ENCODE peak calls at places on chromosome 6, in four cellular contexts. D is Caki2, N is kidney tubule cell, M is GF-D8. Q is an unnamed sample.

GRCh38 chr6:75761489-75761888 is 12.4 kb downstream of the MYO6 start:
- DNase-seq in N (no peak), M (no peak), D (no peak), Q (no peak)

GRCh38 chr6:167549187-167549586 is 224.3 kb downstream of the TTLL2 start:
- DNase-seq in D (no peak), N (no peak), M (no peak), Q (no peak)

GRCh38 chr6:112372213-112372806 is 25.2 kb downstream of the RFPL4B start:
- DNase-seq in M (no peak), D (peak), N (peak), Q (peak)

GRCh38 chr6:89692256-89692655 is 53.7 kb upstream of the LYRM2 start:
- DNase-seq in M (no peak), D (no peak), N (no peak), Q (no peak)

GRCh38 chr6:26156105-26156849 is 69.0 kb downstream of the HFE start:
- DNase-seq in M (peak), D (peak), N (peak), Q (peak)

GRCh38 chr6:44256291-44257006 is 879 bp downstream of the SLC35B2 start:
- DNase-seq in M (no peak), D (no peak), N (peak), Q (peak)

GRCh38 chr6:140341272-140341671 is 966.8 kb upstream of the CITED2 start:
- DNase-seq in M (no peak), N (no peak), D (no peak), Q (no peak)

GRCh38 chr6:3414704-3415453 is 42.0 kb downstream of the SLC22A23 start:
- DNase-seq in D (no peak), M (no peak), N (no peak), Q (no peak)

GRCh38 chr6:84422380-84422968 is 195.0 kb upstream of the CEP162 start:
- DNase-seq in N (peak), D (no peak), M (no peak), Q (peak)

GRCh38 chr6:85498596-85499258 is 48.8 kb downstream of the NT5E start:
- DNase-seq in N (peak), D (peak), M (peak), Q (peak)

GRCh38 chr6:111291334-111291705 is 191.7 kb downstream of the REV3L start:
- DNase-seq in N (no peak), M (no peak), D (no peak), Q (no peak)

GRCh38 chr6:145814501-145815350 is at the start of gene FBXO30:
- DNase-seq in D (peak), N (peak), M (peak), Q (peak)

GRCh38 chr6:66926060-66926459 is 1219.0 kb upstream of the EYS start:
- DNase-seq in M (no peak), N (peak), D (no peak), Q (peak)

GRCh38 chr6:56856036-56856580 is 98.8 kb upstream of the BEND6 start:
- DNase-seq in M (no peak), D (no peak), N (no peak), Q (no peak)

GRCh38 chr6:74044417-74045096 is 348.6 kb downstream of the CD109 start:
- DNase-seq in N (peak), D (peak), M (no peak), Q (no peak)

GRCh38 chr6:156402628-156403027 is 374.6 kb upstream of the ARID1B start:
- DNase-seq in D (no peak), M (no peak), N (no peak), Q (no peak)

GRCh38 chr6:15905488-15906392 is 223.1 kb upstream of the MYLIP start:
- DNase-seq in N (peak), D (peak), M (no peak), Q (no peak)

GRCh38 chr6:27605401-27606342 is 132.8 kb upstream of the ZNF184 start:
- DNase-seq in M (no peak), N (peak), D (peak), Q (peak)

GRCh38 chr6:44082872-44083321 is 44.4 kb downstream of the MRPL14 start:
- DNase-seq in N (no peak), D (no peak), M (no peak), Q (no peak)

GRCh38 chr6:163100259-163100658 is 314.3 kb upstream of the QKI start:
- DNase-seq in D (no peak), N (no peak), M (no peak), Q (no peak)

GRCh38 chr6:6788394-6789020 is 200.0 kb downstream of the LY86 start:
- DNase-seq in M (no peak), N (no peak), D (no peak), Q (peak)

GRCh38 chr6:7051780-7052440 is 55.9 kb upstream of the RREB1 start:
- DNase-seq in D (no peak), M (peak), N (peak), Q (peak)

GRCh38 chr6:134235937-134236751 is 81.8 kb downstream of the SGK1 start:
- DNase-seq in M (no peak), N (peak), D (peak), Q (peak)

GRCh38 chr6:19301980-19302379 is 535.2 kb upstream of the ID4 start:
- DNase-seq in N (peak), M (no peak), D (peak), Q (peak)